ENCODE peak calls at places on chromosomes 3 and 15, in four cellular contexts. One of them, this sample, is unnamed.

GRCh38 chr15:72345280-72345679 is 25.3 kb upstream of the CELF6 start:
- DNase-seq in SK-N-SH: no peak
- DNase-seq in mucosa of descending colon: no peak
- DNase-seq in HepG2: no peak
- DNase-seq in this sample: no peak

GRCh38 chr3:119628390-119628789 is 30.7 kb downstream of the PLA1A start:
- DNase-seq in mucosa of descending colon: no peak
- DNase-seq in HepG2: no peak
- DNase-seq in SK-N-SH: no peak
- DNase-seq in this sample: no peak

GRCh38 chr15:23566070-23567050 is 886 bp downstream of the MKRN3 start:
- DNase-seq in mucosa of descending colon: no peak
- DNase-seq in SK-N-SH: peak; percentile 77
- DNase-seq in HepG2: peak; percentile 60
- DNase-seq in this sample: peak; percentile 35

GRCh38 chr15:81336568-81336967 is 12.6 kb upstream of the STARD5 start:
- DNase-seq in SK-N-SH: no peak
- DNase-seq in mucosa of descending colon: no peak
- DNase-seq in HepG2: peak; percentile 12
- DNase-seq in this sample: peak; percentile 55

GRCh38 chr3:71271616-71272015 is 311.9 kb downstream of the FOXP1 start:
- DNase-seq in HepG2: no peak
- DNase-seq in mucosa of descending colon: no peak
- DNase-seq in SK-N-SH: no peak
- DNase-seq in this sample: peak; percentile 75

GRCh38 chr3:159892171-159892791 is 96.4 kb upstream of the IL12A start:
- DNase-seq in HepG2: no peak
- DNase-seq in mucosa of descending colon: no peak
- DNase-seq in SK-N-SH: no peak
- DNase-seq in this sample: no peak

GRCh38 chr15:56356616-56357015 is 8.6 kb upstream of the TEX9 start:
- DNase-seq in SK-N-SH: no peak
- DNase-seq in HepG2: no peak
- DNase-seq in mucosa of descending colon: no peak
- DNase-seq in this sample: peak; percentile 52

GRCh38 chr3:152258448-152259302 is 10.1 kb upstream of the MBNL1 start:
- DNase-seq in SK-N-SH: no peak
- DNase-seq in HepG2: peak; percentile 94
- DNase-seq in mucosa of descending colon: peak; percentile 51
- DNase-seq in this sample: peak; percentile 95

GRCh38 chr3:57793737-57794187 is 37.7 kb downstream of the SLMAP start:
- DNase-seq in mucosa of descending colon: no peak
- DNase-seq in HepG2: no peak
- DNase-seq in SK-N-SH: no peak
- DNase-seq in this sample: peak; percentile 35

GRCh38 chr3:197025736-197026480 is 3.7 kb downstream of the MELTF start:
- DNase-seq in HepG2: no peak
- DNase-seq in mucosa of descending colon: peak; percentile 45
- DNase-seq in SK-N-SH: no peak
- DNase-seq in this sample: no peak

GRCh38 chr15:75723847-75724660 is 11.4 kb upstream of the CSPG4 start:
- DNase-seq in SK-N-SH: peak; percentile 72
- DNase-seq in HepG2: peak; percentile 81
- DNase-seq in mucosa of descending colon: peak; percentile 88
- DNase-seq in this sample: peak; percentile 96

GRCh38 chr15:89203705-89204273 is 17.6 kb downstream of the RLBP1 start:
- DNase-seq in SK-N-SH: no peak
- DNase-seq in mucosa of descending colon: no peak
- DNase-seq in HepG2: no peak
- DNase-seq in this sample: no peak

GRCh38 chr3:54951405-54951804 is 23.5 kb upstream of the LRTM1 start:
- DNase-seq in SK-N-SH: peak; percentile 63
- DNase-seq in mucosa of descending colon: peak; percentile 65
- DNase-seq in HepG2: peak; percentile 3
- DNase-seq in this sample: peak; percentile 95

GRCh38 chr3:70736009-70736408 is 423.6 kb upstream of the MDFIC2 start:
- DNase-seq in mucosa of descending colon: no peak
- DNase-seq in SK-N-SH: no peak
- DNase-seq in HepG2: no peak
- DNase-seq in this sample: peak; percentile 26

GRCh38 chr3:4835616-4836043 is 143.6 kb upstream of the BHLHE40 start:
- DNase-seq in SK-N-SH: no peak
- DNase-seq in mucosa of descending colon: no peak
- DNase-seq in HepG2: no peak
- DNase-seq in this sample: no peak

GRCh38 chr3:4837405-4837804 is 141.8 kb upstream of the BHLHE40 start:
- DNase-seq in mucosa of descending colon: no peak
- DNase-seq in HepG2: no peak
- DNase-seq in SK-N-SH: no peak
- DNase-seq in this sample: no peak

GRCh38 chr3:4838621-4839022 is 140.6 kb upstream of the BHLHE40 start:
- DNase-seq in HepG2: no peak
- DNase-seq in SK-N-SH: no peak
- DNase-seq in mucosa of descending colon: no peak
- DNase-seq in this sample: no peak

GRCh38 chr3:4834403-4834866 is 144.8 kb upstream of the BHLHE40 start:
- DNase-seq in mucosa of descending colon: peak; percentile 71
- DNase-seq in SK-N-SH: no peak
- DNase-seq in HepG2: no peak
- DNase-seq in this sample: no peak

DNA sequence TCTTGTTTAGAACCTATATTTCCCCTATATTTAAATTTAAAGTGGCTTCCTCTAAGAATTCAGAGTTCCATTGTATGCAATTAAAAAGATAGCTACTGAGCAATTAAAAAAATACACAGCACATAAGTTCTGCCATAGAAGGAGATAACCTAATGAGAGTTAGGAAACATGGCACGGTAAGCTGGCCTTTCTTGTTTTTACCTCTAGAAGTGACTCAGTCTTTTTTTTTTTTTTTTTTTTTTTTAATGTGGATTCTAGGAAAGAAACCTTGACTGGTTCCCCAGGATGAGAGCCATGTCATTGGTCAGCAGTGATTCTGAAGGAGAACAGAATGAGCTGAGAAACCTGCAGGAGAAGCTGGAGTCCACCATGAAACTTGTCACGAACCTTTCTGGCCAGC is 142.7 kb upstream of the BHLHE40 start:
- DNase-seq in mucosa of descending colon: no peak
- DNase-seq in HepG2: no peak
- DNase-seq in SK-N-SH: no peak
- DNase-seq in this sample: no peak
- TF ChIP-seq CTCF in mucosa of descending colon: no peak
- TF ChIP-seq CTCF in HepG2: no peak
- TF ChIP-seq CTCF in SK-N-SH: no peak
- TF ChIP-seq CTCF in this sample: no peak

GRCh38 chr3:137105277-137105977 is 147.6 kb downstream of the IL20RB start:
- DNase-seq in mucosa of descending colon: no peak
- DNase-seq in SK-N-SH: peak; percentile 35
- DNase-seq in HepG2: peak; percentile 41
- DNase-seq in this sample: peak; percentile 78
- H3K4me3 ChIP-seq in mucosa of descending colon: no peak overlapping the region
- H3K4me3 ChIP-seq in SK-N-SH: peak overlapping the region; percentile 29
- H3K4me3 ChIP-seq in HepG2: no peak overlapping the region
- H3K4me3 ChIP-seq in this sample: no peak overlapping the region

GRCh38 chr15:97030251-97030650 is 699.8 kb downstream of the NR2F2 start:
- DNase-seq in mucosa of descending colon: no peak
- DNase-seq in SK-N-SH: no peak
- DNase-seq in HepG2: no peak
- DNase-seq in this sample: no peak
- TF ChIP-seq CTCF in mucosa of descending colon: no peak
- TF ChIP-seq CTCF in SK-N-SH: no peak
- TF ChIP-seq CTCF in HepG2: no peak
- TF ChIP-seq CTCF in this sample: no peak

GRCh38 chr3:24042174-24042878 is 97.2 kb downstream of the NR1D2 start:
- DNase-seq in mucosa of descending colon: no peak
- DNase-seq in HepG2: no peak
- DNase-seq in SK-N-SH: no peak
- DNase-seq in this sample: peak; percentile 8
- H3K4me3 ChIP-seq in mucosa of descending colon: no peak overlapping the region
- H3K4me3 ChIP-seq in HepG2: no peak overlapping the region
- H3K4me3 ChIP-seq in SK-N-SH: no peak overlapping the region
- H3K4me3 ChIP-seq in this sample: no peak overlapping the region

DNA sequence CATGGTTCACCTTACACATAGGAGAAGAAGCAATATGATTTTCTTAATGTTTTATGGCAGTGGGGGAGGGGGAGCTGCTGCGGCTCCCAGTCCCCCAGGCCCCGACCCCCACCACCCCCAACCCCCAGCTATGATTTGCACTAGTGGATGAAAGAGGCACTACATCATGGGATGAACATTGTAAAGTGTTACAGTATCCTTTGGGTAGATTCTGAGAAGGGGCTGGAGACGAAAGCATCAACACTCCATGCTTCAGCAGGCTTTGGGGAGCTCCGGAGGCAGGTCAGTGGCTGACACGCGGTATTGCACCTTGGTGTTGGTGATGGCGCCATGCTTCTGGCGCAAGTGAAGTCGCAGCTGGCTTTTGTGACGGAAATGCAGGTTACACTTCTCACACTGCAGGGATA is 19.9 kb upstream of the RTP2 start:
- DNase-seq in mucosa of descending colon: no peak
- DNase-seq in SK-N-SH: no peak
- DNase-seq in HepG2: no peak
- DNase-seq in this sample: no peak
- TF ChIP-seq CTCF in mucosa of descending colon: no peak
- TF ChIP-seq CTCF in SK-N-SH: no peak
- TF ChIP-seq CTCF in HepG2: no peak
- TF ChIP-seq CTCF in this sample: no peak

DNA sequence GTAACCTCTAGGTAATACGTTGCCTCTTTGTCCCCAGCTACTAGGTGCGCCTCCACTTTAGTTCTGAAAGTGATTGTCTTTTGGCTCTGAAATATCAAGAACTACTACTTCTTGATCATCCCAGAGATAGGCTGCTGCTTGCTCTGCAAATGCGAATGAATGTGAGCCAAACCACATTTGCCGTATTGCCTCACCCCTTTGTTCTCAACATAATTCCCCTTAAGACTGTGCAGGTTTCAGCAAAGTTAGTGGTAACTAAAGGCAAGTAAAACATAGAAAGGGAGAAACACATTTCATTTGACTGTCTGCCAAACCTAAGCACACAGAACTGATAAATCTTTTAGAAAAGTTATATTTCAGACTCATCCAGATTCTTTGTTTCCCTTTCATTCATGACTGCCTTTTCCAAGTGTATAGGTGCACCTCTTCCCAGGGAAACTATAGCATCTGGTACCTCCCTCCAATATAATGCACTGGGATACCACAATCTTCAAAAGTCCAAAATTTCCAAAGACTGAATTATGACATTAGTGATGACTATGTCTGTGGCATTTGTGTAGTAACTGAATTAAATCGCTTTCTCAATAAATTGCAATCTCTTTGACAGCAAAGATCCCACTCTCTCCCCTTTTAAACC is 720.6 kb upstream of the CBLB start:
- DNase-seq in HepG2: no peak
- DNase-seq in mucosa of descending colon: no peak
- DNase-seq in SK-N-SH: no peak
- DNase-seq in this sample: peak; percentile 82
- H3K4me3 ChIP-seq in HepG2: no peak overlapping the region
- H3K4me3 ChIP-seq in mucosa of descending colon: no peak overlapping the region
- H3K4me3 ChIP-seq in SK-N-SH: no peak overlapping the region
- H3K4me3 ChIP-seq in this sample: no peak overlapping the region

GRCh38 chr3:165259518-165260193 is 63.5 kb upstream of the SLITRK3 start:
- DNase-seq in mucosa of descending colon: no peak
- DNase-seq in SK-N-SH: no peak
- DNase-seq in HepG2: no peak
- DNase-seq in this sample: peak; percentile 41

GRCh38 chr3:165256554-165256953 is 60.4 kb upstream of the SLITRK3 start:
- DNase-seq in SK-N-SH: no peak
- DNase-seq in mucosa of descending colon: no peak
- DNase-seq in HepG2: no peak
- DNase-seq in this sample: no peak

DNA sequence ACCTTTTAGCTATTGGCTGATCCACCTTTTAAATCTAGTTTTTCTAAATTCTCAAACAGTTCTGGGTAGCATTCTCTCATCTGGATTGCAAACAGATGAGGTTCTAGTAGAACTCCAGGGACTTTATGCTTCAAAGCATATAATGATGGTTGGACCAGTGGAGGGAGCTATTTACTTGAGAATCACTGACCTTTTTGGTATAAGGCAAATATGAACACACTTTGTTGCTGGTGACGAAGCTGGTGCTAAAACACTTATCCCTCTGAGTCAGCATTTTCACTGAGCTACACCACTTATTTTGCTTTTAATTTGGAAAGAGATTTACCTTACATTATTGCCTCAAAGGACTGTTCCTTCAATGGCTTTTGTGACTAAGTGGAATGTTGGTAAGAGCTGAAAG is 58.6 kb upstream of the SLITRK3 start:
- DNase-seq in mucosa of descending colon: no peak
- DNase-seq in SK-N-SH: peak; percentile 0
- DNase-seq in HepG2: peak; percentile 16
- DNase-seq in this sample: peak; percentile 43
- TF ChIP-seq CTCF in mucosa of descending colon: no peak
- TF ChIP-seq CTCF in SK-N-SH: no peak
- TF ChIP-seq CTCF in HepG2: peak; percentile 35
- TF ChIP-seq CTCF in this sample: peak; percentile 6

GRCh38 chr3:113746069-113746954 is at the start of gene NAA50:
- DNase-seq in HepG2: peak; percentile 95
- DNase-seq in mucosa of descending colon: peak; percentile 96
- DNase-seq in SK-N-SH: peak; percentile 94
- DNase-seq in this sample: peak; percentile 97
- H3K4me3 ChIP-seq in HepG2: peak within 1 kb of the TSS; percentile 92
- H3K4me3 ChIP-seq in mucosa of descending colon: peak within 1 kb of the TSS; percentile 85
- H3K4me3 ChIP-seq in SK-N-SH: peak within 1 kb of the TSS; percentile 94
- H3K4me3 ChIP-seq in this sample: peak within 1 kb of the TSS; percentile 98